ENCODE peak calls at places on chromosomes 6 and 20, in nine cellular contexts. W is spleen; L is activated CD4-positive, alpha-beta memory T cell treated with anti-CD3 and anti-CD28 coated beads, Interleukin-2, amount 10 ng/mL, durations not matched to agents 7 days and 5 days; M is uterus; K is SW 1271; G is cardiac muscle cell; I is activated naive CD8-positive, alpha-beta T cell treated with anti-CD3 and anti-CD28 coated beads for 36 hours; V is HT-29; B is iPS-NIHi11. R is an unnamed sample.

GRCh38 chr6:38033442-38033982 is 214.0 kb downstream of the ZFAND3 start:
- DNase-seq in G (no peak), W (no peak), M (no peak), I (no peak), B (no peak), K (no peak), V (no peak), L (no peak), R (no peak)

GRCh38 chr20:21518292-21518991 is 4.6 kb upstream of the NKX2-2 start:
- DNase-seq in G (no peak), V (no peak), B (peak), W (no peak), K (no peak), I (no peak), L (no peak), M (no peak), R (no peak)

GRCh38 chr6:169830876-169831275 is 79.5 kb downstream of the ERMARD start:
- DNase-seq in I (no peak), G (no peak), M (no peak), V (no peak), K (no peak), B (peak), L (no peak), W (peak), R (no peak)

GRCh38 chr6:56520218-56520617 is 122.5 kb downstream of the DST start:
- DNase-seq in V (no peak), W (no peak), I (no peak), B (no peak), G (no peak), L (no peak), K (no peak), M (no peak), R (no peak)

GRCh38 chr6:39543117-39543516 is 182.1 kb downstream of the KIF6 start:
- DNase-seq in K (no peak), B (no peak), L (no peak), V (no peak), W (no peak), G (peak), M (peak), I (no peak), R (no peak)

GRCh38 chr6:43376551-43376981 is 7.1 kb upstream of the ZNF318 start:
- DNase-seq in M (no peak), G (no peak), I (peak), K (no peak), B (no peak), W (no peak), L (peak), V (no peak), R (no peak)

GRCh38 chr20:57587278-57587988 is 26.5 kb downstream of the PCK1 start:
- DNase-seq in B (no peak), V (no peak), K (no peak), M (no peak), I (no peak), L (no peak), W (peak), G (no peak), R (no peak)

GRCh38 chr6:22593895-22594294 is 24.5 kb downstream of the HDGFL1 start:
- DNase-seq in K (no peak), I (no peak), V (no peak), B (no peak), M (no peak), W (no peak), G (no peak), L (no peak), R (no peak)

GRCh38 chr6:139306582-139306981 is 14.8 kb upstream of the TXLNB start:
- DNase-seq in I (no peak), M (no peak), V (no peak), G (no peak), W (no peak), L (no peak), K (no peak), B (no peak), R (no peak)

R was measured in SJCRH30.